ENCODE peak calls at places on chromosomes 12 and 14, in ten cellular contexts. K is HepG2, X is HCT116, Y is transverse colon, N is upper lobe of left lung, J is SK-N-SH, U is spleen, A is H1, Z is sigmoid colon, W is K562. V is an unnamed sample.

GRCh38 chr14:23612802-23613201 is 23.4 kb upstream of the DHRS2 start:
- DNase-seq in U (no peak), Y (no peak), X (no peak), W (no peak), K (no peak), Z (no peak), N (no peak), J (no peak), A (no peak), V (no peak)

GRCh38 chr12:30909088-30909688 is 17.4 kb upstream of the TSPAN11 start:
- DNase-seq in U (no peak), Z (no peak), N (no peak), J (no peak), Y (no peak), W (no peak), X (no peak), A (no peak), K (no peak), V (no peak)

GRCh38 chr12:132583736-132584135 is 26.6 kb downstream of the LRCOL1 start:
- DNase-seq in Y (no peak), J (no peak), X (no peak), Z (no peak), N (no peak), K (no peak), A (peak; percentile 74), W (no peak), U (no peak), V (no peak)

GRCh38 chr12:100643246-100643645 is 69.8 kb downstream of the GAS2L3 start:
- DNase-seq in U (no peak), K (no peak), Z (no peak), A (no peak), W (no peak), J (no peak), Y (no peak), N (no peak), X (no peak), V (no peak)

GRCh38 chr12:8593246-8593645 is 19.4 kb downstream of the AICDA start:
- DNase-seq in N (no peak), W (no peak), Z (no peak), X (no peak), A (no peak), Y (no peak), J (no peak), U (no peak), K (no peak), V (no peak)

GRCh38 chr14:90986510-90986909 is 73.9 kb downstream of the RPS6KA5 start:
- DNase-seq in U (no peak), K (no peak), N (no peak), A (no peak), W (no peak), Z (no peak), X (no peak), J (no peak), Y (no peak), V (no peak)

GRCh38 chr12:102026728-102027127 is 35.1 kb downstream of the WASHC3 start:
- DNase-seq in K (no peak), N (no peak), A (no peak), X (no peak), J (no peak), Y (no peak), Z (no peak), W (no peak), U (no peak), V (no peak)

GRCh38 chr12:128388461-128388921 is 121.5 kb downstream of the TMEM132C start:
- DNase-seq in K (no peak), X (no peak), A (no peak), Y (peak; percentile 14), J (no peak), Z (peak; percentile 75), U (no peak), N (peak; percentile 44), W (no peak), V (no peak)

GRCh38 chr14:59097681-59098080 is 90.8 kb upstream of the DAAM1 start:
- DNase-seq in X (no peak), J (no peak), Z (no peak), Y (no peak), A (no peak), W (no peak), K (no peak), U (no peak), N (no peak), V (no peak)

GRCh38 chr14:59244581-59244980 is 56.1 kb downstream of the DAAM1 start:
- DNase-seq in N (no peak), A (no peak), K (no peak), Z (no peak), J (no peak), Y (no peak), X (no peak), W (no peak), U (no peak), V (no peak)

DNA sequence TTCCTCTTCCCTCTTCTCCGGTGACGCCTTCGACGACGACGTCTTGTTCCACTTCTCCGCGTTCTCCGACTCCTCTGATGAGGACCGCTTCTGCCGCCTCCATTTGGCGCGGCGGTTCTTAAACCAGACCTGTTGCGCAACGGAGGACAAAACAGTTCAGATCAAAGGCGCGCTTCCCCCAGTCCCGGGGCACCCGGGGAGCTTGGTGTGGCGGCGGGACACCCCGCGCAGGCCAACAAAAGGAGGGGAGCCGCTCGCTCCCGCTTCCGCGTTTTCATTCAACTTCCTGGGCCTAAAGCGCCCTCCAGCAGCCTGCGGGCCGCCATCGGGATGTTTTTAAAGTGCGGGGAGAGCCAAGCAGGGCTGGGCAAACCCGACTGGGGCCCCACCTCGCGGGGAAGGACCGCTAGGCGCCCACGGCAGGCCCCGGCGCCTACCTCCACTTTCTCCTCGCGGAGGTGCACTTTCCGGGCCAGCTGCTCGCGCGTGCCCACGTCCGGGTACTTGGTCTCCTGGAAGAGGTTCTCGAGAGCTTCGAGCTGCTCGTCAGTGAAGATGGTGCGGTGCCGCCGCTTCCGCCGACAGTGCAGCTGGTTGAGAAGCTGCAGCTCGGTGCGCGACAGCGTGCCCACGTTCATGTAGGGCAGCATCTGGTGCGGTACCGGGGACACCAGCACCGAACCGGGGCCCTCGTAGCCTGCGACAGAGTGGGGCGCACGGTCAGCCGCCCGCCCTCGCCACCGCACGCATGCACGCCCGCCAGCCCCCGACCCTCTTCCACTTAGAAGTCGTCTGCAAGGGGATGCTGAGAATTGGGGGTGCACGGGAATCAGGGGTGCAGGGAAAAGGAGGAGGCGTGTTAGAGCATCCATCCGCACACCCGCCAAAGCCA is 1.1 kb downstream of the GSC start:
- DNase-seq in A (peak; percentile 76), N (peak; percentile 85), Y (no peak), K (no peak), X (no peak), U (peak; percentile 65), Z (peak; percentile 77), J (no peak), W (no peak), V (no peak)
- H3K27me3 ChIP-seq in A (peaks cover 96% of the 10 kb centered on the region), N (peaks cover 67% of the 10 kb centered on the region), Y (peaks cover 100% of the 10 kb centered on the region), K (peaks cover 85% of the 10 kb centered on the region), X (peaks cover 4% of the 10 kb centered on the region), U (peaks cover 98% of the 10 kb centered on the region), Z (peaks cover 68% of the 10 kb centered on the region), J (peaks cover 4% of the 10 kb centered on the region), W (no peaks in the 10 kb centered on the region), V (peaks cover 58% of the 10 kb centered on the region)

GRCh38 chr14:31277085-31277484 is 69.5 kb upstream of the HECTD1 start:
- DNase-seq in J (no peak), N (no peak), A (no peak), K (no peak), W (no peak), Z (no peak), U (no peak), Y (no peak), X (no peak), V (no peak)
- H3K9me3 ChIP-seq in J (no peaks in the 10 kb centered on the region), N (no peaks in the 10 kb centered on the region), A (peaks cover 17% of the 10 kb centered on the region), K (peaks cover 40% of the 10 kb centered on the region), W (peaks cover 2% of the 10 kb centered on the region), Z (peaks cover 2% of the 10 kb centered on the region), U (peaks cover 25% of the 10 kb centered on the region), Y (peaks cover 8% of the 10 kb centered on the region), X (no peaks in the 10 kb centered on the region), V (no peaks in the 10 kb centered on the region)

DNA sequence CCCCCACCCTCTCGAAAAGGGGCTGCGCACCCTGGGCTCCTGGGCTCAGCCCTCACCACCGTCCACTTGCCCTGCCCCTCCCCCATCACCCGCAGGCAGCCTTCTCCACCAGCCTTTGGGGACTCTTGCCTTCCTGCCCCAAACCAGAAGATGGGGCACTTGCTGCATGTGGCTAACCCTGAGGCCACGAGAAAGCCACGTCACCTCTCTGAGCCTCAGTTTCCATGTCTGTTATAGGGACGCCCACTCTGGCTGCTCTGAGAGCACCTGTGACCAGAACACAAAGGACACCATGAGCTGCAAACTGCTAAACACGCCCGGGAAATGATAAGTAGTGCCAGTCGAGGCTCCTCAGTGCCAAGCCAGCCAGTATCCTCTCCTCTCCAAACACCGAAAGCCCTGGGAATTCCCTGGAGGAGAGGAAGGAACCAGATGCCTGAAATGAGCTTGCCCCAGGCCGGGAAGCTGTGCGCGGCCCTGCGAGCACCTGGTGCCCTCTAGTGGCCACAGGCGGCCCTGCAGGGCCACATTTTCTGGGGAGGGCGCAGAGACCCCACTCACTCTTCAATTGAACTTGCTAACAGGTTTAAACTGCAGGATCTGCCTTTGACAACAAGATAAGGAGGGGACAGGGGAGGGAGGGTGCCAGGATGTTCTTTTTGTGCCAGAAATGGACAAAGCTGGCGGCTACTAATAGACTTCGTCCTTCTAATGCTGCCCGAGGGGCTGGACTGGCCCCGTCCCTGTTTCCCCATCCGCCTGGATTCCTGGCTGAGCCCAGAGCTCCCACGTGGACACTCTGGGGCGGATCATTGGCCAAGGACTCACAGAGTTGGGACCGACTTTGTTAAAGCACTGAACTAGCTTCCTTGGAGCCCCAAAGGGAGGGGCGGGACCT is 10.2 kb upstream of the SERPINA9 start:
- DNase-seq in J (peak; percentile 85), K (peak; percentile 48), N (peak; percentile 88), Z (peak; percentile 71), W (peak; percentile 71), U (peak; percentile 89), X (peak; percentile 22), A (peak; percentile 94), Y (peak; percentile 41), V (peak; percentile 62)
- TF ChIP-seq POLR2AphosphoS5 in J (no peak), K (no peak), N (no peak), Z (no peak), W (no peak), U (peak; percentile 56), X (no peak), A (no peak), Y (no peak), V (no peak)

DNA sequence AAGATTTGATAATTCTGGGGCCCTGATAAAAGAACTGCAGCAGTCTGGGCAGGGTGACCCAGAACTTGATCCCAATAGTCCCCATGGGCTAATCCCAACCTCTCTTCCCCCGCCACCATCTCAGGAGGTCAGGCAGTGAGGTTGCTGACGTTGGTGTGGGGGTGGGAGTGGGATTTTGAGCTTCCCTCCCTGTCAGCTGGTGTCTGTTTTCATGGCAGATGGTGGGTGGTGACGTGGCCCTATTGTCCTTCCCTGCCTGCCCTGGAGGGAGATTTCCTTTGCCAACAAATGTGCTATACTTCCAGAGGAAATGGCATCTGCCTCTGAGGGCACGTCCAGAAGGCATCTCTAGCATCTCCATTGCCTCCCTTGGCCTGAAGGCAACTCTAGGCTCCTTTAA is 37.7 kb downstream of the NEUROD4 start:
- DNase-seq in Y (no peak), Z (no peak), N (no peak), A (no peak), X (no peak), W (no peak), U (no peak), J (no peak), K (no peak), V (no peak)
- H3K27me3 ChIP-seq in Y (peaks cover 8% of the 10 kb centered on the region), Z (no peaks in the 10 kb centered on the region), N (no peaks in the 10 kb centered on the region), A (no peaks in the 10 kb centered on the region), X (peaks cover 75% of the 10 kb centered on the region), W (peaks cover 6% of the 10 kb centered on the region), U (no peaks in the 10 kb centered on the region), J (no peaks in the 10 kb centered on the region), K (no peaks in the 10 kb centered on the region), V (no peaks in the 10 kb centered on the region)

V was measured in stomach.